ENCODE peak calls at places on chromosomes 16 and 17, in four cellular contexts. R is HCT116, C is ovary, L is cardiac muscle cell. K is an unnamed sample.

GRCh38 chr16:9148376-9149015 is 57.1 kb downstream of the HAPSTR1 start:
- DNase-seq in R (no peak), C (no peak), L (no peak), K (no peak)

GRCh38 chr17:14374268-14374667 is 73.4 kb downstream of the HS3ST3B1 start:
- DNase-seq in R (no peak), C (no peak), L (no peak), K (no peak)

GRCh38 chr16:4055748-4056147 is 60.5 kb downstream of the ADCY9 start:
- DNase-seq in R (no peak), C (no peak), L (no peak), K (no peak)

GRCh38 chr16:87062569-87063442 is 254.4 kb downstream of the C16orf95 start:
- DNase-seq in R (peak), C (peak), L (peak), K (peak)

GRCh38 chr17:50660042-50660886 is 25.6 kb downstream of the ABCC3 start:
- DNase-seq in R (no peak), C (no peak), L (no peak), K (no peak)

GRCh38 chr16:64841482-64841881 is 280.4 kb downstream of the CDH11 start:
- DNase-seq in R (no peak), C (no peak), L (no peak), K (no peak)

GRCh38 chr16:3259829-3260228 is 3.4 kb upstream of the MEFV start:
- DNase-seq in R (no peak), C (no peak), L (no peak), K (no peak)

GRCh38 chr16:78122774-78123315 is 23.4 kb downstream of the WWOX start:
- DNase-seq in R (peak), C (peak), L (peak), K (peak)

GRCh38 chr17:31431098-31431794 is 39.8 kb downstream of the RAB11FIP4 start:
- DNase-seq in R (no peak), C (no peak), L (no peak), K (no peak)

GRCh38 chr16:83475108-83475507 is 332.7 kb upstream of the HSBP1 start:
- DNase-seq in R (no peak), C (no peak), L (peak), K (no peak)

GRCh38 chr17:77893144-77894044 is 65.1 kb upstream of the TNRC6C start:
- DNase-seq in R (no peak), C (no peak), L (no peak), K (no peak)

GRCh38 chr17:41549596-41550039 is 21.5 kb upstream of the KRT19 start:
- DNase-seq in R (no peak), C (no peak), L (no peak), K (no peak)

GRCh38 chr17:37702605-37703004 is 42.3 kb downstream of the HNF1B start:
- DNase-seq in R (peak), C (no peak), L (no peak), K (no peak)

GRCh38 chr16:12617401-12617819 is 186.3 kb downstream of the CPPED1 start:
- DNase-seq in R (no peak), C (no peak), L (no peak), K (peak)

GRCh38 chr17:33572615-33573014 is 279.5 kb upstream of the ASIC2 start:
- DNase-seq in R (no peak), C (no peak), L (peak), K (no peak)

GRCh38 chr16:425740-426114 is 278 bp downstream of the RAB11FIP3 start:
- DNase-seq in R (no peak), C (no peak), L (peak), K (no peak)

GRCh38 chr17:61579961-61580360 is 11.1 kb downstream of the NACA2 start:
- DNase-seq in R (no peak), C (no peak), L (no peak), K (no peak)

GRCh38 chr17:7220593-7221280 is 999 bp downstream of the ACADVL start:
- DNase-seq in R (no peak), C (peak), L (peak), K (peak)

GRCh38 chr16:31452631-31453106 is 6.6 kb upstream of the ARMC5 start:
- DNase-seq in R (no peak), C (no peak), L (no peak), K (no peak)

DNA sequence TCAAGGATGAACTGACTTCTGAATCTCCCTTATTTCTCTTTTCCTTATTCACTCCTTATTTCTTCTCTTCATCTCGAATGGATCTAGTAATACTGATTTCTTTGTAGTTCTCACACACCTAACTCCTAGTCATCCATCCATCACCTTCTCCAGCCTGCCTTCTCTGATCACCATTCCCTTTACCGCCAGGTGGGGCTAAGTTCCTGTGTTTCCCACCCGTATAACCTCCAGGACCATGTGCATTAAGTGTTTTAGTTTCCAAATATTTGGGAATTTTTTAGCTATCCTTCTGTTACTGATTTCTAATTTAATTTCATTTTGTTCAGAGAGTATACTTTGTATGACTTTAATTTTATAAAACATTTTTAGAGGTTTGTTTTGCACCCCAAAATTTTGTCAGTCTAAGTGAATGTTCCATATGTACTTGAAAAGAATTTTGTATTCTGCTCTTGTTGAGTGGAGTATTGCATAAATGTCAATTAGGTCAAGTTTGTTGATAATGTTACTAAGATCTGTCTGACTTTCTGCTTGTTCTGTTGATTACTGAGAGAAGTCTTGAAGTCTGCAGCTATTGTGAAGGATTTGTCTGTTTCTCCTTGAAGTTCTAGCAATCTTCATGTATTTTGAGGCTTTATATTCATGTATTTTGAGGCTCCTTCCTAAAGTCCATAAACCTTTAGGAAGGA is 8.8 kb downstream of the BPTF start:
- DNase-seq in R (no peak), C (no peak), L (no peak), K (no peak)
- TF ChIP-seq CTCF in R (no peak), C (no peak), L (no peak), K (no peak)

GRCh38 chr17:29093090-29093871 is 50.3 kb downstream of the PIPOX start:
- DNase-seq in R (no peak), C (no peak), L (no peak), K (no peak)

GRCh38 chr17:29094101-29094708 is 51.3 kb downstream of the PIPOX start:
- DNase-seq in R (no peak), C (no peak), L (no peak), K (no peak)

GRCh38 chr17:29091591-29092291 is 48.8 kb downstream of the PIPOX start:
- DNase-seq in R (no peak), C (no peak), L (no peak), K (no peak)

GRCh38 chr17:29089601-29090044 is 46.7 kb downstream of the PIPOX start:
- DNase-seq in R (no peak), C (no peak), L (no peak), K (no peak)

DNA sequence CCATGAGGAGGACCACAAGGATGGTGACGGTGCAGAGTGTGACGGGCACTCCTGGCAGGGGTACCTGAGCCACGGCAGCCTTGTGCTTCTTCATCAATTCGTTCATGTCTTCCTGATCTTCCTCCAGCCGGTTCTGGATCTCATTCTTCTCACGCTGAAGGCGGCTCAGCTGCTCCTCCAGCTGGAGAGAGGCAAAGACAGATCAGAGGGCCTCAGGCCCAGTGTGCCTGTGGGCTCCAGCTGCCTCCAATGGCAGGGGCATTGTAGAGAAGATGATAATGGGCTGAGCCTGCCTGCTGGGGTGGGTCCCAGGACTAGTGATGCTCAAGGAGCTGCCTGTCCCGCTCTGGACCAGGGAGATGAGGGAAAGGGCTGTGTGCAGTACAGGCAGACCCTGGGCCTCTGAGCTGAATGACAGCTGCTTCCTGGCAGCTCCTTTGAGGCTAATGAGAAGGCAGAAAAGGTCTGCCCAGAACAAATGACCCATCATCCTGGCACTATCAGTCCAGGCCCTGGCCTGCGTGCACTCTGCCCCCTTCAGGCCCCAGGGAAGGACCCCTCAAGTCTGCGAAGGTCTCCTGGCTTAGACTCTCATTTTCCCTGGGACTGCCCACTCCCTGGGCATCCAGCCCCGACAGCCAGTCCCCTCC is 47.9 kb downstream of the PIPOX start:
- DNase-seq in R (no peak), C (no peak), L (no peak), K (no peak)
- TF ChIP-seq CTCF in R (no peak), C (no peak), L (no peak), K (no peak)

GRCh38 chr17:59561042-59561441 is 4.4 kb upstream of the DHX40 start:
- DNase-seq in R (peak), C (no peak), L (peak), K (peak)
- TF ChIP-seq CTCF in R (peak), C (no peak), L (peak), K (peak)

DNA sequence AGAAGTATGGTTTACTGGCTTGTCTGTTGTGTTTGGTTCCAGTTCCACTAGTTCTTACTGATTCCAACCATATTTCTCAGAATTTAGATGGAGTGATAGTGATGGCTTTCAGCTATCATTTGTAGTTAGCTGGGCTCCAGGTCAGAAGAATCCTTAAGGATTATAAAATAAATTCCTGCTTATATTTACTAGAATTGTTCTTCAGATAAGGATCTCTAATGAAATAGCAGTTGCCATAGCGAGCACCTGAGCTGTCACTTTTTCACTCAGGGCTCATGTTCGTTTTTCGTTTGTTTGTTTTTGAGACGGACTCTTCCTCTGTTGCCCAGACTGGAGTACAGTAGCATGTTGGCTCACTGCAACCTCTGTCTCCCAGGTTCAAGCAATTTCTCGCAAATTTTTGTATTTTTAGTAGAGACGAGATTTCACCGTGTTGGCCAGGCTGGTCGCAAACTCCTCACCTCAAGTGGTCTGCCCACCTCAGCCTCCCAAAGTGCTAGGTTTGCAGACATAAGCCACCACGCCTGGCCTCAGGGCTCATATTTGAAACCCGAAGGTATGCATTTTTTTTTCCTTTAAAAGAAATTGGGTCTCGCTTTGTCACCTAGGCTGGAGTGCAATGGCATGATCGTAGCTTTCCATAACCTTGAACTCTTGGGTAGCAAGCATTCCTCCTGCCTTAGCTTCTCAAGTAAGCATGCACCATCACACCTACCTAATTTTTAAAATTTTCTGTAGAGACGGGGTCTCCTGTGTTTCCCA is 42.9 kb downstream of the PAFAH1B1 start:
- DNase-seq in R (no peak), C (no peak), L (no peak), K (no peak)
- TF ChIP-seq CTCF in R (no peak), C (no peak), L (no peak), K (no peak)

GRCh38 chr17:28675980-28676379 is 14.0 kb downstream of the SUPT6H start:
- DNase-seq in R (peak), C (no peak), L (no peak), K (peak)
- TF ChIP-seq CTCF in R (peak), C (no peak), L (no peak), K (no peak)

GRCh38 chr16:67936876-67937605 is 391 bp upstream of the PSMB10 start:
- DNase-seq in R (no peak), C (no peak), L (no peak), K (peak)

GRCh38 chr16:67935402-67936123 is 1.1 kb downstream of the PSMB10 start:
- DNase-seq in R (peak), C (peak), L (peak), K (peak)

GRCh38 chr16:67935096-67935401 is 1.6 kb downstream of the PSMB10 start:
- DNase-seq in R (no peak), C (no peak), L (peak), K (no peak)

GRCh38 chr16:67934306-67935095 is 2.1 kb downstream of the PSMB10 start:
- DNase-seq in R (no peak), C (peak), L (no peak), K (no peak)

GRCh38 chr16:67936124-67936875 is at the start of gene PSMB10:
- DNase-seq in R (no peak), C (peak), L (peak), K (peak)
- TF ChIP-seq CTCF in R (no peak), C (no peak), L (no peak), K (no peak)

DNA sequence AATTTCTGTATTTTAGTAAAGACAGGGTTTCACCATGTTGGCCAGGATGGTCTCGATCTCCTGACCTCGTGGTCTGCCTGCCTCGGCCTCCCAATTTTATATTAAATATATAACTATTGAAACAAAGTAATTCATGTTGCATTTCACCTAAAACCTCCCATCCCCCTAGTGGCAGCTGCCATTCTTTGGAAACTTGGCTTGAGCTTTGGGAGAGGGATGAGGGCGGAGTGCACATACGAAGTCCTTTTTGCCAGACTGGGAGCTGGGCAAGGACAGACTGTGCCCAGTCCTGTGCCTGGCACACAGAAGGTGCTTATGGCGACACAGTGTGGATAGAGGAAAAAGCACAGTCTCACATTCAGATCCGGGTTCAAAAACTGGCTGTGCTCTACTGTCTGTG is 83.8 kb downstream of the NETO2 start:
- DNase-seq in R (no peak), C (no peak), L (no peak), K (no peak)
- TF ChIP-seq CTCF in R (no peak), C (no peak), L (no peak), K (no peak)

DNA sequence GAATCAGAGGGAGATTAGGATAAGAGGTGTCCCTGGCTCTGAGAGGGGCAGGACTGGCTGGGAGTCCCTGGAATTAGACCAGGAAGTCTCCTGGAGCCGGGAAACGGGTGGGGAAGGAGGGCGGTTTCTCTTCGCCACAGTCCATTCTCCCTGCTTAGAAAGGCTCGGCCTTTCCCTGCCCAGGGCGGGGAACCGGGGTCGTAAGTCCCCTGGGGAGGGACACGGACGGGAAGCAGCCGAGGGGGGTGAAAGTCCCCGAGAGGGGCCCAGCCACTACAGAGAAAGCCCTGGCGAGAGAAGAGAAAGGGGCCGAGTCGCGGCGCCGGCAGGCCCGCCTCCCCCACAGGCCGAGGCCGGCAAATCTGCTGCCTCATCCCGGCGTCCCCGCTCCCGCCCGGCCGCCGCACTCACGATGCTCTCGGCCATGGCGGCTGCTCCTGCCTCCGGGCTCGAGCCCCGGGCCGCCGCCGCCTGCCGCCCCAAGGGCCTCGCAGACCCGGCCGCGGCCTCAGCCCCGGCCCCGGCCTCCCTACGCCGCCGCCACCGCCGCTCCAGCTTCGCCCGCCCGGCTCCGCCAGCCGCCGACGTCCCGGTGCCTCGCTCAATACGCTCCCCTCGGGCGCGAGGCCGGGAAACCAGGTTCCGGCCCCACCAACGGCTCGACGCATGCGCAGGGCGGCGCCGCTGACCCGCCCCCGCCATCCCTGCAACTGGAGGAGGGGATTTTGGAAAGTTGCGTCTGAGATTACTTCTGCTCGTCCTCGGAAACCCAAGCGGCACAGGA is at the start of the genes NPLOC4 and TSPAN10:
- DNase-seq in R (peak), C (peak), L (peak), K (peak)
- TF ChIP-seq CTCF in R (no peak), C (peak), L (no peak), K (no peak)

K was measured in activated CD8-positive, alpha-beta T cell treated with anti-CD3 and anti-CD28 coated beads for 36 hours.